ENCODE peak calls at places on chromosomes 12 and 14, in six cellular contexts. Y is NCI-H1417; S is fibroblast of pulmonary artery; R is lower leg skin; Q is stromal cell of bone marrow; V is CD8-positive, alpha-beta T cell. K is an unnamed sample.

GRCh38 chr12:54463034-54463433 is 10.4 kb downstream of the GTSF1 start:
- DNase-seq in Y (no peak), Q (peak; percentile 93), S (peak; percentile 92), R (peak; percentile 71), V (no peak), K (peak; percentile 80)

GRCh38 chr12:89070603-89071002 is 281.7 kb downstream of the DUSP6 start:
- DNase-seq in V (no peak), S (no peak), Y (no peak), Q (no peak), R (no peak), K (no peak)

GRCh38 chr12:84159245-84159644 is 753.4 kb downstream of the SLC6A15 start:
- DNase-seq in V (no peak), S (no peak), R (no peak), Y (no peak), Q (no peak), K (no peak)

GRCh38 chr14:91373591-91374245 is 43.9 kb downstream of the CCDC88C start:
- DNase-seq in Y (peak; percentile 12), V (peak; percentile 65), S (no peak), R (no peak), Q (no peak), K (no peak)

GRCh38 chr12:2934371-2934770 is 24.8 kb upstream of the TEAD4 start:
- DNase-seq in Y (no peak), S (no peak), V (no peak), R (no peak), Q (no peak), K (no peak)

GRCh38 chr12:26269554-26270284 is 74.3 kb downstream of the SSPN start:
- DNase-seq in Y (no peak), R (no peak), S (no peak), V (no peak), Q (no peak), K (peak; percentile 66)

GRCh38 chr12:81222841-81223595 is 145.1 kb downstream of the ACSS3 start:
- DNase-seq in S (no peak), V (no peak), Q (no peak), R (no peak), Y (no peak), K (no peak)

GRCh38 chr12:24025153-24025798 is 75.8 kb upstream of the SOX5 start:
- DNase-seq in R (no peak), Y (no peak), Q (no peak), V (no peak), S (peak; percentile 24), K (no peak)

GRCh38 chr12:56411781-56412639 is 37.2 kb downstream of the TIMELESS start:
- DNase-seq in Y (no peak), S (no peak), R (no peak), V (no peak), Q (no peak), K (no peak)

GRCh38 chr12:15709524-15709923 is 79.7 kb downstream of the EPS8 start:
- DNase-seq in R (no peak), Q (no peak), Y (no peak), S (no peak), V (no peak), K (no peak)

GRCh38 chr14:69315302-69315701 is 55.3 kb downstream of the GALNT16 start:
- DNase-seq in Y (no peak), V (no peak), R (peak; percentile 45), S (peak; percentile 13), Q (no peak), K (peak; percentile 27)

GRCh38 chr12:119802472-119802871 is 74.6 kb downstream of the CIT start:
- DNase-seq in Y (no peak), Q (peak; percentile 73), S (peak; percentile 57), R (peak; percentile 36), V (no peak), K (peak; percentile 28)

GRCh38 chr12:132660047-132660446 is 27.1 kb downstream of the POLE start:
- DNase-seq in R (no peak), V (no peak), Q (no peak), Y (no peak), S (no peak), K (no peak)